ENCODE peak calls at places on chromosome 1, in five cellular contexts. I is H1, E is K562, B is HepG2, N is GM12878. J is an unnamed sample.

GRCh38 chr1:8943516-8943896 is 2.2 kb upstream of the CA6 start:
- DNase-seq in B (no peak), I (no peak), E (no peak), N (no peak), J (no peak)

GRCh38 chr1:1687846-1688245 is 4.7 kb downstream of the SLC35E2B start:
- DNase-seq in B (no peak), N (no peak), E (peak; percentile 6), I (no peak), J (no peak)

GRCh38 chr1:168907053-168907452 is 178.0 kb upstream of the DPT start:
- DNase-seq in B (peak; percentile 73), E (no peak), I (no peak), N (no peak), J (no peak)

GRCh38 chr1:203581841-203582240 is 44.8 kb upstream of the ATP2B4 start:
- DNase-seq in I (no peak), N (no peak), B (no peak), E (no peak), J (no peak)

GRCh38 chr1:27716262-27716895 is 9.4 kb upstream of the FAM76A start:
- DNase-seq in E (no peak), I (no peak), N (no peak), B (no peak), J (no peak)

GRCh38 chr1:239814306-239814881 is 277.3 kb upstream of the FMN2 start:
- DNase-seq in N (no peak), E (no peak), B (peak; percentile 2), I (peak; percentile 69), J (no peak)

GRCh38 chr1:19625264-19625663 is 18.8 kb upstream of the NBL1 start:
- DNase-seq in B (no peak), N (no peak), I (no peak), E (no peak), J (no peak)

GRCh38 chr1:52554756-52555155 is 1.9 kb upstream of the TUT4 start:
- DNase-seq in E (no peak), I (no peak), N (no peak), B (peak; percentile 21), J (no peak)

DNA sequence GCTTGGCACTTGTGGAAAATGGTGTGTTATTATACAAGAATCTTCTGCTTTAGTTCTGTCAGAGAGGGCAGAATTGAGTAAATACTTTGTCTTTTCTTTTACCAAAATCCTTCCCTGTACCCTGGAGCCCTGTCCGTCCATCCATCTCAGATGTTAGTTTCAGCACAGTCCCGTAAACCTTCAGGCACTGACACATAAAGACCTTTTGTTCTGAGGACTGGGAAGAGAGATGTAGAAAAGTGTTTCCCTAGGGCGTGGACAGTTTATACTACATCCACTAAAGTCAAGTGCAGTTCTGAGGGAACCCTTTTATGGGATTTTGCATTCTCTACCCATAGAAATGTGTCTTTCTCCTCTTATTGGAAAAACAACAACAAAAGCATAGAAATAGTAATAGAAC is 162.4 kb downstream of the PDE4B start:
- DNase-seq in I (no peak), N (no peak), E (no peak), B (no peak), J (peak; percentile 13)
- TF ChIP-seq SIN3A in I (no peak), N (no peak), E (no peak), B (no peak), J (no peak)

DNA sequence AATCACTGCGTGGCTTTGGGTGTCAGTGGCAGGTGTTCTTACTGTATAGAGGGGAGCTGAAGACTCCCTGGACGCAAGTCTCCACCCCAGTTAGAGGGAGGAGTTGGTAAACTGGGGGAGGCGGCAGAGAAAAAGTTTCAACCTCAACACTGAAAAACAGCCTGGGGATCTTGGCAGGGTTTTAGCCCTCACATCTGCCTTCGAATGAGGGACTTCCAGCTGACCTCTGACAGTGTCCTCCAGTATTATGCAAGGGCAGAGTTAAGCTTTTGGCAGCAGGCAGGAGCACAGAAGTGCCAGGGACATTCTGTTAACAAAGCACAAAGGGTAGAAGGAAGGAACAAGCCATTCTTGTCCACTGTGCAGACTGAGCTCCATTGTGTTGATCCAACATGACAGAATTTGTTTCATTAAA is 41.2 kb upstream of the RAB4A start:
- DNase-seq in B (peak; percentile 62), I (no peak), E (no peak), N (no peak), J (no peak)
- TF ChIP-seq SRF in B (no peak), I (no peak), E (no peak), N (no peak), J (no peak)

GRCh38 chr1:241998412-241998921 is 431 bp downstream of the MAP1LC3C start:
- DNase-seq in I (no peak), E (peak; percentile 81), N (no peak), B (peak; percentile 23), J (peak; percentile 89)
- TF ChIP-seq YY1 in I (no peak), E (no peak), N (peak; percentile 40), B (no peak), J (peak; percentile 24)

GRCh38 chr1:185720633-185721272 is 13.4 kb upstream of the HMCN1 start:
- DNase-seq in I (no peak), E (no peak), N (no peak), B (peak; percentile 17), J (peak; percentile 35)
- TF ChIP-seq SIN3A in I (no peak), E (no peak), N (no peak), B (no peak), J (no peak)

GRCh38 chr1:24914226-24915069 is 15.6 kb downstream of the RUNX3 start:
- DNase-seq in E (no peak), N (no peak), I (no peak), B (peak; percentile 53), J (no peak)
- TF ChIP-seq SRF in E (no peak), N (no peak), I (no peak), B (no peak), J (no peak)